ENCODE peak calls at places on chromosomes 2 and 18, in five cellular contexts. K is psoas muscle, Z is endothelial cell, H is cardiac muscle cell, B is omental fat pad. W is an unnamed sample.

GRCh38 chr2:11103984-11104793 is 51.1 kb upstream of the SLC66A3 start:
- DNase-seq in B (no peak), H (no peak), K (no peak), Z (no peak), W (peak)

GRCh38 chr2:239502430-239503221 is 101.8 kb upstream of the HDAC4 start:
- DNase-seq in H (no peak), Z (no peak), B (no peak), K (peak), W (no peak)

GRCh38 chr18:37481491-37481890 is 84.1 kb downstream of the CELF4 start:
- DNase-seq in B (no peak), H (peak), K (no peak), Z (no peak), W (no peak)

GRCh38 chr2:191255756-191256312 is 10.6 kb downstream of the MYO1B start:
- DNase-seq in H (no peak), Z (no peak), K (no peak), B (no peak), W (no peak)

GRCh38 chr2:24924732-24925131 is 4.7 kb upstream of the ADCY3 start:
- DNase-seq in H (no peak), Z (no peak), B (no peak), K (no peak), W (no peak)

GRCh38 chr2:164839914-164840457 is 1.6 kb downstream of the COBLL1 start:
- DNase-seq in H (peak), B (no peak), K (no peak), Z (no peak), W (no peak)

GRCh38 chr18:58581265-58581664 is 47.6 kb downstream of the ALPK2 start:
- DNase-seq in Z (no peak), K (peak), B (no peak), H (peak), W (no peak)

GRCh38 chr2:95374916-95375471 is 27.5 kb upstream of the FAHD2A start:
- DNase-seq in Z (no peak), H (peak), K (no peak), B (no peak), W (no peak)

GRCh38 chr2:31962757-31963361 is 47.9 kb downstream of the MEMO1 start:
- DNase-seq in H (no peak), B (no peak), K (no peak), Z (no peak), W (no peak)

GRCh38 chr2:31729442-31730092 is 148.8 kb upstream of the SRD5A2 start:
- DNase-seq in H (peak), K (no peak), B (no peak), Z (no peak), W (no peak)

GRCh38 chr2:151437630-151438029 is 27.9 kb downstream of the RIF1 start:
- DNase-seq in H (peak), K (no peak), Z (no peak), B (no peak), W (no peak)

GRCh38 chr2:218389333-218390150 is 7.5 kb downstream of the SLC11A1 start:
- DNase-seq in B (no peak), K (no peak), H (no peak), Z (no peak), W (peak)

GRCh38 chr2:147464737-147465437 is 379.9 kb upstream of the ACVR2A start:
- DNase-seq in B (no peak), H (no peak), K (no peak), Z (no peak), W (no peak)

GRCh38 chr2:152445791-152446201 is 110.8 kb downstream of the FMNL2 start:
- DNase-seq in H (peak), K (no peak), B (no peak), Z (no peak), W (no peak)

GRCh38 chr2:177735318-177735803 is 337.2 kb downstream of the PDE11A start:
- DNase-seq in H (no peak), K (no peak), B (no peak), Z (no peak), W (no peak)

GRCh38 chr18:3402962-3403585 is 46.9 kb upstream of the TGIF1 start:
- DNase-seq in Z (no peak), K (no peak), H (peak), B (no peak), W (no peak)

GRCh38 chr2:159518321-159519005 is 97.9 kb downstream of the BAZ2B start:
- DNase-seq in H (no peak), Z (no peak), K (no peak), B (no peak), W (no peak)

GRCh38 chr2:218824004-218824403 is 7.6 kb downstream of the PRKAG3 start:
- DNase-seq in B (no peak), K (no peak), H (no peak), Z (no peak), W (no peak)

GRCh38 chr2:36526216-36526615 is 71.8 kb downstream of the FEZ2 start:
- DNase-seq in H (peak), K (no peak), Z (no peak), B (no peak), W (no peak)

GRCh38 chr2:105744909-105745853 is at the start of gene NCK2:
- DNase-seq in Z (peak), B (no peak), K (peak), H (peak), W (no peak)

GRCh38 chr18:68148862-68149261 is 566.0 kb downstream of the TMX3 start:
- DNase-seq in H (no peak), K (no peak), B (no peak), Z (no peak), W (no peak)

GRCh38 chr2:134331081-134331480 is 77.2 kb downstream of the MGAT5 start:
- DNase-seq in B (no peak), K (no peak), Z (no peak), H (no peak), W (no peak)

GRCh38 chr2:128986026-128986720 is 667.5 kb upstream of the HS6ST1 start:
- DNase-seq in H (peak), B (no peak), K (no peak), Z (no peak), W (no peak)

DNA sequence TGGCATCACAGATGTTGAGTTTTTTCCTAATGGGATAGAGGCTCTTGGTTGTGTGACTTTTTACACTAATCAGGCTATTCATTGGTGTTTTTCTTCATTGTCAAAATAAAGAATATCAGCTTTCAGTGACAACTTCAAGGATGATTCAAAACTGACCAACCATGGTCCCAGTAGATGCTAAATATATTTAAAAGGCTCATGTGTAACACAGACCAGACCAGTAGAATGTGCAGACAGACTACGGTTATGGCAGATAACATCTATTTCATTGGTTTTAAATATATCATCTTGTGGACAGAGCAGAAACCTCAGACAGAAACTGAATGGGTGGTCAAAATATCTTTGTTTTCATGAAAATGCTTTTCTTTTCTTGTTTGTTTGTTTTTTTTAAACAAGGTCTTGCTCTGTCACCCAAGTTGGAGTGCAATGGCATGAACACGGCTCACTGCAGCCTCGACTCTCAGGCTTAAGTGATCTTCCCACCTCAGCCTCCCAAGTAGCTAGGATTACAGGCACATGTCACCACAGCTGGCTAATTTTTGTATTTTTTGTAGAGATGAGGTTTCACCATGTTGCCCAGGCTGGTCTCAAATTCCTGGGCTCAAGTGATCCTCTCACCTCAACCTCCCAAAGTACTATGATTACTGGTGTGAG is 107.3 kb upstream of the CREB1 start:
- DNase-seq in H (no peak), B (no peak), Z (no peak), K (no peak), W (no peak)
- TF ChIP-seq CTCF in H (no peak), B (no peak), Z (no peak), K (no peak), W (no peak)

GRCh38 chr18:27014841-27015240 is 149.3 kb upstream of the AQP4 start:
- DNase-seq in B (no peak), K (no peak), H (no peak), Z (no peak), W (no peak)

DNA sequence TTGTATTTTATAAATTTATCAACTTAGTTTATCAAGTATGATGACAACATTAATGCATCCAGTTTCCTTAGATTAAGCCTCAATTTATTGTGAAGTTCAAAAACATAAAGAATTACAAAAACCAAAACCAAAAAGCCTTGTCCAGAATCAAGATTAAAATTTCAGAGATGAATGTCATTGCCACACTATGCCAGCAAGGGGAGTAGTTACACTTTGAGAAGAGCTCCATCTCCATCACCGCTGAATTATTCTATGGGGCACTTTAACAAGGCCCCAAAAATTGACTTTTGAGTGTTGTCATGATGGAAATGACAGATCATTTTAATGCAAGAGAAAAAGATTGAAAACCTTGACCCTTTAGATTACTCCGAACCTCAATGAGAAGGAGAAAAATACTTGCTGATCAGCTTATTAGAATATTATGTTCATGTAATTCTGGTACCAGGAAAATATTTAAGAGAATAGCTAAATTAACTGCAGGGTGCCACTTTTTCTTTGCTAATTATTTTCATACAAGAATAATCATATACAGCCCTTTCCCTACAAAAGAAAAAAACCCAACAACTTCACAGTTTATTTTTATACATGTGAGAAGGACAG is 152.5 kb upstream of the AQP4 start:
- DNase-seq in K (no peak), B (no peak), H (peak), Z (no peak), W (no peak)
- TF ChIP-seq CTCF in K (peak), B (no peak), H (peak), Z (peak), W (no peak)

GRCh38 chr2:183070942-183071844 is 7.4 kb upstream of the DUSP19 start:
- DNase-seq in H (peak), K (peak), Z (peak), B (no peak), W (no peak)
- TF ChIP-seq CTCF in H (peak), K (peak), Z (peak), B (no peak), W (peak)

GRCh38 chr2:96484096-96484495 is 21.1 kb downstream of the NEURL3 start:
- DNase-seq in H (no peak), Z (no peak), K (no peak), B (no peak), W (no peak)
- TF ChIP-seq CTCF in H (no peak), Z (no peak), K (no peak), B (no peak), W (no peak)

DNA sequence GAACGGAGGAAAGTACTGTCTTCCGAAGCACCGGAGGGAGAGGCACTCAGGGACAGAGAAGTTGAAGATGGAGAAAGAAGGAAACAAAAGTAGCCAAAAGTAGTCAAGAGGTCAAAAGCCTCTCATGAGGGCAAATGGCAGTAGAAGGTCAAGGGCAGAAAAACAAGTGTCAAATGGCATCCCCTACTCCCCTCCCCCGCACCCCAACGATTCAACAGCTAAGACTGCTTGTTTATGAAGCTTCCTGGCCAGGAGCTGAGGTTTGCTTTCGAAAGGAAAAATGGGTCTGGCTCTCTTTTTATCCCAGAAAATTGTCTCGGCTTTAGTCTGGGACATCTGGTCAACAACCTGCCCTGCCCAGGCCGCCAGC is 2.1 kb upstream of the TBR1 start:
- DNase-seq in H (no peak), K (no peak), B (no peak), Z (no peak), W (no peak)
- TF ChIP-seq CTCF in H (no peak), K (no peak), B (no peak), Z (no peak), W (no peak)

GRCh38 chr2:3420076-3420848 is 40.8 kb downstream of the TRAPPC12 start:
- DNase-seq in B (no peak), Z (no peak), H (no peak), K (no peak), W (no peak)

GRCh38 chr2:3418766-3419165 is 39.3 kb downstream of the TRAPPC12 start:
- DNase-seq in H (no peak), Z (no peak), B (no peak), K (no peak), W (no peak)

GRCh38 chr2:3421541-3421940 is 42.0 kb downstream of the TRAPPC12 start:
- DNase-seq in H (no peak), K (no peak), Z (no peak), B (no peak), W (no peak)

GRCh38 chr2:3422161-3422767 is 42.8 kb downstream of the TRAPPC12 start:
- DNase-seq in Z (no peak), H (no peak), K (no peak), B (no peak), W (no peak)

GRCh38 chr2:3421053-3421452 is 41.6 kb downstream of the TRAPPC12 start:
- DNase-seq in H (no peak), B (no peak), Z (no peak), K (no peak), W (no peak)
- TF ChIP-seq CTCF in H (no peak), B (no peak), Z (no peak), K (no peak), W (no peak)

GRCh38 chr18:25832008-25832604 is 258.3 kb downstream of the SS18 start:
- DNase-seq in K (peak), H (peak), Z (peak), B (peak), W (no peak)
- TF ChIP-seq CTCF in K (peak), H (peak), Z (peak), B (no peak), W (peak)

DNA sequence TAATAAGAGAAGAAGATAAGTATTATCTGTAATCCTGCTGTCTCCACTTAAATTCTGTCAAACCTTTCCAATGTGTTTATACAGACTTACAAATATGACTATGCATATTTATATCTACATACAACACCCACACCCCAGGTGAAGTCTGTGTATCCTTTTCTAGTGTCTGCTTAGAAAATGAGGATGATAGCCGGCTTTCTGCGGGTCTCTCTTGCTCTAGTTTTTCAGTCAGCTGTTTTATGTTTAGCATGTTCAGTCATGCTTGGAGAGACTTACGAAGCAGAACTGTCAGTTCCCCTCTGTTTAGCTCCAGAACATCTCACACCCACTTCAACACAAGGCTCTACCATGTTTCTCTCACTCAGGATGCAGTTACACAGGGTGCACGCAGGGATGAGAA is 137.3 kb upstream of the NFATC1 start:
- DNase-seq in H (no peak), K (no peak), B (no peak), Z (no peak), W (no peak)
- TF ChIP-seq CTCF in H (no peak), K (no peak), B (no peak), Z (no peak), W (no peak)

GRCh38 chr18:75207298-75208054 is 1.5 kb downstream of the PTGR3 start:
- DNase-seq in Z (no peak), K (no peak), H (no peak), B (no peak), W (no peak)

GRCh38 chr18:75204978-75205759 is 3.8 kb downstream of the PTGR3 start:
- DNase-seq in Z (peak), B (no peak), K (peak), H (no peak), W (no peak)

GRCh38 chr18:75204262-75204977 is 4.5 kb downstream of the PTGR3 start:
- DNase-seq in K (peak), B (no peak), H (peak), Z (peak), W (no peak)

GRCh38 chr18:75206637-75207297 is 2.2 kb downstream of the PTGR3 start:
- DNase-seq in B (no peak), H (no peak), Z (no peak), K (no peak), W (no peak)

GRCh38 chr18:75205760-75206109 is 3.2 kb downstream of the PTGR3 start:
- DNase-seq in K (no peak), H (no peak), Z (no peak), B (no peak), W (no peak)
- TF ChIP-seq CTCF in K (no peak), H (no peak), Z (no peak), B (no peak), W (no peak)

GRCh38 chr2:1910562-1911256 is 166.4 kb upstream of the PXDN start:
- DNase-seq in Z (no peak), H (no peak), K (no peak), B (no peak), W (no peak)
- TF ChIP-seq CTCF in Z (no peak), H (no peak), K (no peak), B (no peak), W (no peak)